ENCODE peak calls at places on chromosomes 5 and 9, in six cellular contexts. D is colonic mucosa, K is GM13977, F is neural crest cell, M is astrocyte of the spinal cord, W is MCF 10A. V is an unnamed sample.

GRCh38 chr5:91293131-91293530 is 90.0 kb downstream of the ARRDC3 start:
- DNase-seq in D (no peak), K (peak; percentile 13), F (no peak), M (peak; percentile 84), W (no peak), V (no peak)

GRCh38 chr9:130172161-130172857 is at the start of gene NCS1:
- DNase-seq in D (peak; percentile 73), K (peak; percentile 89), F (peak; percentile 60), M (peak; percentile 54), W (peak; percentile 53), V (peak; percentile 38)

GRCh38 chr5:127754259-127754658 is 51.1 kb downstream of the CCDC192 start:
- DNase-seq in D (peak; percentile 44), K (no peak), F (no peak), M (peak; percentile 29), W (no peak), V (no peak)

GRCh38 chr9:91903126-91903911 is 46.7 kb downstream of the ROR2 start:
- DNase-seq in D (no peak), K (no peak), F (no peak), M (no peak), W (no peak), V (no peak)

GRCh38 chr5:143331956-143332355 is 71.5 kb downstream of the NR3C1 start:
- DNase-seq in D (no peak), K (no peak), F (no peak), M (no peak), W (no peak), V (no peak)

GRCh38 chr9:87195306-87195705 is 248.0 kb upstream of the GAS1 start:
- DNase-seq in D (no peak), K (no peak), F (no peak), M (no peak), W (no peak), V (peak; percentile 47)

GRCh38 chr9:129264388-129264787 is 86.3 kb upstream of the IER5L start:
- DNase-seq in D (no peak), K (no peak), F (no peak), M (no peak), W (no peak), V (no peak)

GRCh38 chr9:80125731-80126264 is 554.0 kb downstream of the TLE4 start:
- DNase-seq in D (no peak), K (no peak), F (no peak), M (no peak), W (no peak), V (no peak)

GRCh38 chr9:31908158-31908890 is 476.1 kb upstream of the ACO1 start:
- DNase-seq in D (no peak), K (no peak), F (no peak), M (peak; percentile 3), W (peak; percentile 82), V (peak; percentile 84)

GRCh38 chr5:77390795-77391194 is 101.3 kb downstream of the WDR41 start:
- DNase-seq in D (no peak), K (no peak), F (no peak), M (peak; percentile 59), W (peak; percentile 63), V (no peak)

GRCh38 chr9:115250646-115251045 is 132.7 kb upstream of the TNC start:
- DNase-seq in D (no peak), K (no peak), F (no peak), M (peak; percentile 87), W (peak; percentile 61), V (peak; percentile 99)

GRCh38 chr9:12859704-12860251 is 85.0 kb downstream of the LURAP1L start:
- DNase-seq in D (peak; percentile 60), K (no peak), F (no peak), M (peak; percentile 91), W (peak; percentile 90), V (peak; percentile 98)

GRCh38 chr5:176167800-176168199 is 70.4 kb upstream of the SIMC1 start:
- DNase-seq in D (no peak), K (no peak), F (no peak), M (no peak), W (no peak), V (peak; percentile 7)

GRCh38 chr9:76658510-76659231 is 105.6 kb upstream of the PCA3 start:
- DNase-seq in D (no peak), K (peak; percentile 66), F (no peak), M (peak; percentile 82), W (peak; percentile 60), V (peak; percentile 64)

GRCh38 chr5:9775339-9775738 is 145.2 kb upstream of the TAS2R1 start:
- DNase-seq in D (no peak), K (no peak), F (no peak), M (peak; percentile 50), W (no peak), V (peak; percentile 4)

GRCh38 chr5:9771079-9771478 is 140.9 kb upstream of the TAS2R1 start:
- DNase-seq in D (no peak), K (no peak), F (no peak), M (no peak), W (no peak), V (no peak)

GRCh38 chr5:9776525-9776924 is 146.4 kb upstream of the TAS2R1 start:
- DNase-seq in D (no peak), K (no peak), F (no peak), M (peak; percentile 57), W (no peak), V (peak; percentile 58)

GRCh38 chr5:9780501-9780900 is 150.3 kb upstream of the TAS2R1 start:
- DNase-seq in D (no peak), K (no peak), F (no peak), M (no peak), W (no peak), V (no peak)

GRCh38 chr5:9774472-9775079 is 144.4 kb upstream of the TAS2R1 start:
- DNase-seq in D (no peak), K (no peak), F (no peak), M (peak; percentile 82), W (peak; percentile 55), V (peak; percentile 41)
- TF ChIP-seq CTCF in D (no peak), K (peak; percentile 6), F (no peak), M (peak; percentile 44), W (no peak), V (no peak)

GRCh38 chr9:33455952-33456351 is 8.6 kb upstream of the AQP3 start:
- DNase-seq in D (no peak), K (no peak), F (no peak), M (no peak), W (no peak), V (no peak)

GRCh38 chr9:33450747-33451146 is 3.4 kb upstream of the AQP3 start:
- DNase-seq in D (no peak), K (no peak), F (no peak), M (no peak), W (no peak), V (no peak)

GRCh38 chr9:33453286-33453882 is 6.0 kb upstream of the AQP3 start:
- DNase-seq in D (no peak), K (no peak), F (no peak), M (no peak), W (no peak), V (no peak)

GRCh38 chr9:33453999-33454660 is 6.7 kb upstream of the AQP3 start:
- DNase-seq in D (no peak), K (no peak), F (no peak), M (no peak), W (no peak), V (no peak)

DNA sequence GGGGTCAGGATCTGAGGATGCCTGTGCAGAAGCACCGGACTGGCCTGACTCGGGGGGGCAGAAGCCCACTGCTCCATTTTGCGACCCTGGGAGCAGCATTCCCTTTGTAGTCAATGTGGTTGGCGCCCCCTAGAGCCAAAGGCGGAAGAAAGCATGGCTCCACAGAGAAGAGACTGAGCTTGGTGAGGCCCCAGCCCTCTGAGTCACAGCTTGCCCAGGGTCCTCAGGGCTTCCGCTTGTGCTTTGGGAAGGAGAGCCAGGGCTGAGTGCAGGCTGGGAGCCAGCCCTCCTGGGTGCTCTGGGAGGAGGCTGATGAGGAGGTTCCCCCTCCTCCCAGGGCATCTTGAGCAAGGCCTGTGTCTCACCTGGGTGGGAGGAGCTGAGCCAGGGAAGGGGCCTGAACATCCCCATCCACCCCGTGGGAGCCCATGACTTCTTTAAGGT is 5.5 kb upstream of the AQP3 start:
- DNase-seq in D (peak; percentile 63), K (peak; percentile 66), F (peak; percentile 79), M (peak; percentile 83), W (peak; percentile 96), V (peak; percentile 97)
- TF ChIP-seq CTCF in D (peak; percentile 48), K (peak; percentile 82), F (peak; percentile 75), M (peak; percentile 88), W (peak; percentile 66), V (peak; percentile 93)

GRCh38 chr9:93379051-93379450 is 72.4 kb upstream of the FAM120A start:
- DNase-seq in D (no peak), K (no peak), F (no peak), M (no peak), W (no peak), V (no peak)
- TF ChIP-seq CTCF in D (no peak), K (no peak), F (peak; percentile 52), M (peak; percentile 15), W (no peak), V (no peak)

GRCh38 chr5:132466453-132467291 is 23.9 kb downstream of the IRF1 start:
- DNase-seq in D (no peak), K (peak; percentile 60), F (no peak), M (peak; percentile 63), W (no peak), V (peak; percentile 54)

GRCh38 chr5:132462856-132463745 is 27.5 kb downstream of the IRF1 start:
- DNase-seq in D (no peak), K (no peak), F (no peak), M (no peak), W (no peak), V (no peak)

GRCh38 chr5:132463808-132464154 is 26.8 kb downstream of the IRF1 start:
- DNase-seq in D (no peak), K (no peak), F (no peak), M (no peak), W (no peak), V (no peak)

GRCh38 chr5:132465095-132465707 is 25.4 kb downstream of the IRF1 start:
- DNase-seq in D (no peak), K (no peak), F (no peak), M (no peak), W (no peak), V (no peak)

DNA sequence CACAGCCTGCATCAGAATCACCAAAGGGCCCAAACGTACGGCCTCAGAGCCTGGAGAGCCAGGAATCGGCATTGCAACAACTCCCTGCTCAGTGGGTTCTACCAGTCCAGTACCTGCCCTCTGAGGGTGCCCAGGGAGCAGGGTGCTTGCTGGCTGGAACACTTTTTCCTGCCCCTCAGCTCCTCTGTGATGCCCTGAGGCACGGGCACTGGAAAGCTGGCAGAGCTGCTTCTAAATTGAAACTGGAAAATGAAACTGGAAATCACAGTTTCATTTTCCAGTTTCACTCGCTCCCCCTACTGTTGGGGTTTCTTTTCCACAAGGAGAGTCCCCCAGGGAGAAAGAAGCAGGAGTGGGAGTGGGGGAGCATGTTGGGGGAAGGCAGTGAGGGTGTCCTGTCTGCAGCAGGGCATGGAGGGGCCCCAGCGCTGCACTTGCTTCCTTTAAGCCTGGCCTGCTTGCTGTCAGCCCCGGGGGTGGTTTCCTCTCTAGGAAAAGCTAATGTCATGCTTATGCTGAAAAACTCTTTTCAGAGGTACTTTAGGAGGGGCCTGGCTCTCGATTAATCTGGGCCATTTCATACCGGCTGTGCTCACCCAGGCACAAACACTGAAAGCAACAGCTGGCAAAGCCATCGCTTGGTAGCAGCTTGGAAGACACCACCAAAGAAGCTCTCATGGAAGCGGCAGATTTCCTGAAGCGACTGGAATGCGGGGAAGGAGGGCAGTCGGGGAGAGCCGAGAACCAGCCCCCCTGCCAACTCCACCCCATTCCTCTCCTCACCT is 26.2 kb downstream of the IRF1 start:
- DNase-seq in D (no peak), K (no peak), F (no peak), M (no peak), W (peak; percentile 49), V (no peak)
- TF ChIP-seq CTCF in D (no peak), K (no peak), F (no peak), M (peak; percentile 25), W (no peak), V (no peak)